ENCODE peak calls at places on chromosomes 3 and 15, in seven cellular contexts. One of them, this sample, is unnamed.

GRCh38 chr15:35751421-35752133 is 205.6 kb upstream of the DPH6 start:
- DNase-seq in transverse colon: peak; percentile 69
- DNase-seq in stimulated activated CD4-positive, alpha-beta T cell treated with anti-CD3 and anti-CD28 coated beads, Interleukin-2, amount 100 ng/mL, for 24 hours: peak; percentile 60
- DNase-seq in epithelial cell of esophagus: peak; percentile 75
- DNase-seq in posterior vena cava: peak; percentile 74
- DNase-seq in C1 segment of cervical spinal cord: peak; percentile 57
- DNase-seq in LoVo: peak; percentile 70
- DNase-seq in this sample: peak; percentile 34

GRCh38 chr3:124903896-124904879 is 17.0 kb upstream of the ITGB5 start:
- DNase-seq in transverse colon: no peak
- DNase-seq in stimulated activated CD4-positive, alpha-beta T cell treated with anti-CD3 and anti-CD28 coated beads, Interleukin-2, amount 100 ng/mL, for 24 hours: no peak
- DNase-seq in epithelial cell of esophagus: no peak
- DNase-seq in posterior vena cava: no peak
- DNase-seq in C1 segment of cervical spinal cord: no peak
- DNase-seq in LoVo: no peak
- DNase-seq in this sample: no peak

GRCh38 chr15:31487811-31488436 is 161.3 kb downstream of the KLF13 start:
- DNase-seq in transverse colon: no peak
- DNase-seq in stimulated activated CD4-positive, alpha-beta T cell treated with anti-CD3 and anti-CD28 coated beads, Interleukin-2, amount 100 ng/mL, for 24 hours: no peak
- DNase-seq in epithelial cell of esophagus: peak; percentile 44
- DNase-seq in posterior vena cava: peak; percentile 66
- DNase-seq in C1 segment of cervical spinal cord: no peak
- DNase-seq in LoVo: no peak
- DNase-seq in this sample: no peak

GRCh38 chr15:62112616-62113593 is 46.1 kb downstream of the C2CD4A start:
- DNase-seq in transverse colon: peak; percentile 28
- DNase-seq in stimulated activated CD4-positive, alpha-beta T cell treated with anti-CD3 and anti-CD28 coated beads, Interleukin-2, amount 100 ng/mL, for 24 hours: no peak
- DNase-seq in epithelial cell of esophagus: peak; percentile 97
- DNase-seq in posterior vena cava: no peak
- DNase-seq in C1 segment of cervical spinal cord: no peak
- DNase-seq in LoVo: peak; percentile 24
- DNase-seq in this sample: peak; percentile 56

GRCh38 chr15:35827156-35827555 is 281.2 kb upstream of the DPH6 start:
- DNase-seq in transverse colon: no peak
- DNase-seq in stimulated activated CD4-positive, alpha-beta T cell treated with anti-CD3 and anti-CD28 coated beads, Interleukin-2, amount 100 ng/mL, for 24 hours: no peak
- DNase-seq in epithelial cell of esophagus: no peak
- DNase-seq in posterior vena cava: no peak
- DNase-seq in C1 segment of cervical spinal cord: no peak
- DNase-seq in LoVo: no peak
- DNase-seq in this sample: no peak

GRCh38 chr3:189132125-189132744 is 39.5 kb upstream of the TPRG1 start:
- DNase-seq in transverse colon: peak; percentile 59
- DNase-seq in stimulated activated CD4-positive, alpha-beta T cell treated with anti-CD3 and anti-CD28 coated beads, Interleukin-2, amount 100 ng/mL, for 24 hours: peak; percentile 71
- DNase-seq in epithelial cell of esophagus: peak; percentile 84
- DNase-seq in posterior vena cava: peak; percentile 88
- DNase-seq in C1 segment of cervical spinal cord: no peak
- DNase-seq in LoVo: peak; percentile 89
- DNase-seq in this sample: peak; percentile 74

GRCh38 chr3:134326760-134327593 is 47.3 kb downstream of the AMOTL2 start:
- DNase-seq in transverse colon: no peak
- DNase-seq in stimulated activated CD4-positive, alpha-beta T cell treated with anti-CD3 and anti-CD28 coated beads, Interleukin-2, amount 100 ng/mL, for 24 hours: no peak
- DNase-seq in epithelial cell of esophagus: peak; percentile 94
- DNase-seq in posterior vena cava: peak; percentile 83
- DNase-seq in C1 segment of cervical spinal cord: no peak
- DNase-seq in LoVo: peak; percentile 51
- DNase-seq in this sample: peak; percentile 95

GRCh38 chr15:80530737-80531365 is 126.7 kb downstream of the ARNT2 start:
- DNase-seq in transverse colon: no peak
- DNase-seq in stimulated activated CD4-positive, alpha-beta T cell treated with anti-CD3 and anti-CD28 coated beads, Interleukin-2, amount 100 ng/mL, for 24 hours: no peak
- DNase-seq in epithelial cell of esophagus: no peak
- DNase-seq in posterior vena cava: no peak
- DNase-seq in C1 segment of cervical spinal cord: no peak
- DNase-seq in LoVo: no peak
- DNase-seq in this sample: no peak

GRCh38 chr15:53978248-53978906 is at the start of gene UNC13C:
- DNase-seq in transverse colon: peak; percentile 7
- DNase-seq in stimulated activated CD4-positive, alpha-beta T cell treated with anti-CD3 and anti-CD28 coated beads, Interleukin-2, amount 100 ng/mL, for 24 hours: no peak
- DNase-seq in epithelial cell of esophagus: peak; percentile 24
- DNase-seq in posterior vena cava: no peak
- DNase-seq in C1 segment of cervical spinal cord: no peak
- DNase-seq in LoVo: no peak
- DNase-seq in this sample: no peak

GRCh38 chr3:122974764-122975162 is 52.8 kb downstream of the SEMA5B start:
- DNase-seq in transverse colon: no peak
- DNase-seq in stimulated activated CD4-positive, alpha-beta T cell treated with anti-CD3 and anti-CD28 coated beads, Interleukin-2, amount 100 ng/mL, for 24 hours: no peak
- DNase-seq in epithelial cell of esophagus: peak; percentile 43
- DNase-seq in posterior vena cava: no peak
- DNase-seq in C1 segment of cervical spinal cord: no peak
- DNase-seq in LoVo: no peak
- DNase-seq in this sample: no peak

GRCh38 chr3:171416061-171416460 is 44.1 kb downstream of the TNIK start:
- DNase-seq in transverse colon: no peak
- DNase-seq in stimulated activated CD4-positive, alpha-beta T cell treated with anti-CD3 and anti-CD28 coated beads, Interleukin-2, amount 100 ng/mL, for 24 hours: no peak
- DNase-seq in epithelial cell of esophagus: no peak
- DNase-seq in posterior vena cava: no peak
- DNase-seq in C1 segment of cervical spinal cord: no peak
- DNase-seq in LoVo: no peak
- DNase-seq in this sample: no peak

GRCh38 chr15:51181905-51182304 is 87.2 kb upstream of the TNFAIP8L3 start:
- DNase-seq in transverse colon: no peak
- DNase-seq in stimulated activated CD4-positive, alpha-beta T cell treated with anti-CD3 and anti-CD28 coated beads, Interleukin-2, amount 100 ng/mL, for 24 hours: no peak
- DNase-seq in epithelial cell of esophagus: no peak
- DNase-seq in posterior vena cava: no peak
- DNase-seq in C1 segment of cervical spinal cord: no peak
- DNase-seq in LoVo: no peak
- DNase-seq in this sample: no peak

GRCh38 chr3:13299531-13300155 is 120.5 kb downstream of the NUP210 start:
- DNase-seq in transverse colon: no peak
- DNase-seq in stimulated activated CD4-positive, alpha-beta T cell treated with anti-CD3 and anti-CD28 coated beads, Interleukin-2, amount 100 ng/mL, for 24 hours: no peak
- DNase-seq in epithelial cell of esophagus: no peak
- DNase-seq in posterior vena cava: peak; percentile 68
- DNase-seq in C1 segment of cervical spinal cord: no peak
- DNase-seq in LoVo: no peak
- DNase-seq in this sample: no peak

GRCh38 chr3:175672119-175672689 is 813.1 kb downstream of the NAALADL2 start:
- DNase-seq in transverse colon: no peak
- DNase-seq in stimulated activated CD4-positive, alpha-beta T cell treated with anti-CD3 and anti-CD28 coated beads, Interleukin-2, amount 100 ng/mL, for 24 hours: no peak
- DNase-seq in epithelial cell of esophagus: no peak
- DNase-seq in posterior vena cava: no peak
- DNase-seq in C1 segment of cervical spinal cord: no peak
- DNase-seq in LoVo: no peak
- DNase-seq in this sample: no peak

GRCh38 chr3:50166309-50167019 is 11.3 kb downstream of the SEMA3F start:
- DNase-seq in transverse colon: no peak
- DNase-seq in stimulated activated CD4-positive, alpha-beta T cell treated with anti-CD3 and anti-CD28 coated beads, Interleukin-2, amount 100 ng/mL, for 24 hours: no peak
- DNase-seq in epithelial cell of esophagus: no peak
- DNase-seq in posterior vena cava: no peak
- DNase-seq in C1 segment of cervical spinal cord: no peak
- DNase-seq in LoVo: no peak
- DNase-seq in this sample: no peak

GRCh38 chr15:66078196-66078928 is 175.2 kb downstream of the MEGF11 start:
- DNase-seq in transverse colon: no peak
- DNase-seq in stimulated activated CD4-positive, alpha-beta T cell treated with anti-CD3 and anti-CD28 coated beads, Interleukin-2, amount 100 ng/mL, for 24 hours: no peak
- DNase-seq in epithelial cell of esophagus: no peak
- DNase-seq in posterior vena cava: no peak
- DNase-seq in C1 segment of cervical spinal cord: no peak
- DNase-seq in LoVo: no peak
- DNase-seq in this sample: no peak